ENCODE peak calls at places on chromosomes 6 and 20, in ten cellular contexts. X is spleen, V is endothelial cell of umbilical vein, F is breast epithelium, U is GM23338, N is Panc1, B is stomach, R is HL-60, G is transverse colon, Z is K562. T is an unnamed sample.

GRCh38 chr6:107033136-107033535 is 5.1 kb downstream of the MTRES1 start:
- DNase-seq in X (no peak), V (no peak), F (no peak), U (no peak), N (no peak), B (no peak), R (no peak), G (no peak), Z (no peak), T (no peak)

GRCh38 chr6:133315811-133316210 is 74.7 kb downstream of the EYA4 start:
- DNase-seq in X (no peak), V (no peak), F (no peak), U (no peak), N (no peak), B (no peak), R (no peak), G (no peak), Z (no peak), T (no peak)

GRCh38 chr6:54135665-54136370 is 24.6 kb downstream of the MLIP start:
- DNase-seq in X (no peak), V (peak; percentile 82), F (no peak), U (no peak), N (no peak), B (no peak), R (no peak), G (no peak), Z (no peak), T (peak; percentile 74)

GRCh38 chr6:27547157-27548075 is 74.5 kb upstream of the ZNF184 start:
- DNase-seq in X (no peak), V (peak; percentile 55), F (no peak), U (peak; percentile 80), N (no peak), B (no peak), R (peak; percentile 42), G (no peak), Z (peak; percentile 31), T (peak; percentile 67)

GRCh38 chr20:3871549-3872265 is 17.5 kb upstream of the PANK2 start:
- DNase-seq in X (no peak), V (no peak), F (no peak), U (no peak), N (no peak), B (no peak), R (no peak), G (no peak), Z (peak; percentile 30), T (peak; percentile 44)

GRCh38 chr6:15493437-15494168 is 169.2 kb downstream of the DTNBP1 start:
- DNase-seq in X (no peak), V (no peak), F (no peak), U (peak; percentile 73), N (no peak), B (no peak), R (no peak), G (no peak), Z (no peak), T (no peak)

GRCh38 chr6:82687855-82688254 is 324.2 kb downstream of the TPBG start:
- DNase-seq in X (no peak), V (no peak), F (no peak), U (peak; percentile 46), N (no peak), B (no peak), R (no peak), G (no peak), Z (no peak), T (no peak)

GRCh38 chr6:160080097-160080496 is 41.5 kb upstream of the SLC22A1 start:
- DNase-seq in X (no peak), V (no peak), F (no peak), U (no peak), N (no peak), B (no peak), R (no peak), G (no peak), Z (no peak), T (no peak)

GRCh38 chr6:142945071-142945445 is at the start of gene HIVEP2:
- DNase-seq in X (peak; percentile 94), V (peak; percentile 84), F (peak; percentile 82), U (peak; percentile 89), N (no peak), B (peak; percentile 88), R (peak; percentile 58), G (peak; percentile 91), Z (peak; percentile 70), T (peak; percentile 78)

GRCh38 chr20:20549699-20550098 is 162.7 kb downstream of the RALGAPA2 start:
- DNase-seq in X (no peak), V (no peak), F (no peak), U (no peak), N (no peak), B (no peak), R (no peak), G (no peak), Z (no peak), T (peak; percentile 31)

GRCh38 chr20:43746344-43747137 is 19.7 kb upstream of the GTSF1L start:
- DNase-seq in X (no peak), V (no peak), F (no peak), U (no peak), N (no peak), B (no peak), R (peak; percentile 25), G (no peak), Z (no peak), T (no peak)

GRCh38 chr6:1625926-1626413 is 16.3 kb downstream of the FOXC1 start:
- DNase-seq in X (no peak), V (peak; percentile 41), F (no peak), U (no peak), N (no peak), B (no peak), R (no peak), G (no peak), Z (no peak), T (no peak)

DNA sequence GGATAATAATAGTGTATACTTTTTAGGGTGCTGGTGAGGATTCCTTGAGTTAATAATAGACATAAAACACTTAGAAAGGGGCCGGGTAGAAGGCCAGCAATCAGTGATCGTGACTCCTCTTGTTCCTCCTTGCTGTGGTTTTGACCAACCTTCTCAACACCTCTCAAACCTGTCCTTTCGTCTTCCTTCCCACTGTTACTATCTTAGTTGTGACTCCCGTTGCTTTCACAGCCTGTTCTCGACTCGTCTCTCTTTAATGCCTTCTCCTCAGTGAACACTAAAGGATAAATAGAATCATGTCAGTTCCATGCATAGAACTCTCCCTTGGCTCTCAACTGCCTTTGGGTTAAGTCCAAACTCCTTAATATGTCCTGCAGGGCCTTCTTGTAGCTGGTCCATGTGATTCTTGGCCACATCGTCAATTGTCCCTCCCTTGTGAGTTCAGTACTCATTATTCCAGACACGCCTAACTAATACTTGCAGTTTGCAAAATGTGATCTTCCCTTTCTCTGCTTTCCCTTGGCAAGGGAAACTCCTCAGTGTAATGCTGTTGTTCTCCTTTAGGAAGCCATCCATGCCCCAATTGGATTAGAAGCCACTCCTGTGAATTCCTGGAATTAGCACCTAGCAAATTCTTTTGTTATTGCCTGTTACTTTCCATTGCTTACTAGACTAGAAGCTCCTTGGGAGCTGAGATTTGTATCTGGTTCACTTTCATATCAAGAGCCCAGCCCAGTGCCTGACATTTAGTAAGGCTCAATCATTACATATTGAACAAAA is 165.0 kb downstream of the UTRN start:
- DNase-seq in X (no peak), V (no peak), F (no peak), U (peak; percentile 5), N (no peak), B (no peak), R (no peak), G (no peak), Z (no peak), T (no peak)
- TF ChIP-seq POLR2AphosphoS5 in X (no peak), V (no peak), F (no peak), U (no peak), N (no peak), B (no peak), R (no peak), G (no peak), Z (no peak), T (no peak)

GRCh38 chr6:39464067-39464466 is 141.6 kb upstream of the KCNK16 start:
- DNase-seq in X (no peak), V (no peak), F (no peak), U (no peak), N (no peak), B (no peak), R (no peak), G (no peak), Z (no peak), T (no peak)
- TF ChIP-seq POLR2AphosphoS5 in X (no peak), V (no peak), F (no peak), U (no peak), N (no peak), B (no peak), R (no peak), G (no peak), Z (no peak), T (no peak)

DNA sequence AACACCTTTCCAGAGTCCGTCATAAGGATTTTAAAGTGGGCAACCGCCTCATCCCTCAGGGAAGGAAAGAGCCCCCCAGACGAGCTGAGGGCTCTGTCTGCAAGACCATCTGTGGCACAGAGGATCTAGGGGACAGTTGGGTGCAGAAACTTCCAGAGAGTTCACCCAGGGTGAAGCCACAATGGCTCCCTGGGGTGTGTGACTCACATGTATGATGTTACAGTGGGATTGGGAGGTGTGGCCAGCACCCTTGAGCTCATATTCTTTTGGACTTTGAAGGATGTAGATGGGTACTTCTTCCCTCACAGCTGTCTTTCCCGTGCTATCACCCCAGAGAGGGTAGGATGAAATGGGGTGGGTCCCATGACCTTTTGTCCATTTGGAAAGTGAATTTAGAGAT is 95.5 kb downstream of the NCR2 start:
- DNase-seq in X (no peak), V (no peak), F (no peak), U (no peak), N (no peak), B (no peak), R (no peak), G (no peak), Z (no peak), T (no peak)
- TF ChIP-seq POLR2AphosphoS5 in X (no peak), V (no peak), F (no peak), U (no peak), N (no peak), B (no peak), R (no peak), G (no peak), Z (no peak), T (no peak)

GRCh38 chr6:32178547-32179440 is 589 bp downstream of the RNF5 start:
- DNase-seq in X (no peak), V (peak; percentile 57), F (no peak), U (peak; percentile 24), N (no peak), B (no peak), R (no peak), G (no peak), Z (peak; percentile 50), T (no peak)

GRCh38 chr6:32175711-32176475 is at the start of gene AGPAT1:
- DNase-seq in X (peak; percentile 98), V (peak; percentile 97), F (peak; percentile 94), U (peak; percentile 98), N (no peak), B (peak; percentile 98), R (peak; percentile 98), G (peak; percentile 98), Z (peak; percentile 88), T (peak; percentile 95)

GRCh38 chr6:32176476-32177181 is 745 bp upstream of the AGPAT1 start:
- DNase-seq in X (no peak), V (no peak), F (no peak), U (no peak), N (no peak), B (no peak), R (no peak), G (no peak), Z (no peak), T (no peak)

GRCh38 chr6:32177788-32178546 is at the start of gene RNF5:
- DNase-seq in X (peak; percentile 94), V (peak; percentile 100), F (peak; percentile 95), U (peak; percentile 100), N (peak; percentile 99), B (peak; percentile 97), R (peak; percentile 100), G (peak; percentile 97), Z (peak; percentile 95), T (peak; percentile 100)

GRCh38 chr6:32177182-32177787 is 920 bp upstream of the RNF5 start:
- DNase-seq in X (no peak), V (no peak), F (no peak), U (peak; percentile 85), N (no peak), B (no peak), R (no peak), G (no peak), Z (peak; percentile 52), T (no peak)
- TF ChIP-seq POLR2AphosphoS5 in X (no peak), V (peak; percentile 31), F (peak; percentile 10), U (peak; percentile 58), N (peak; percentile 70), B (no peak), R (no peak), G (peak; percentile 29), Z (no peak), T (peak; percentile 35)